ENCODE peak calls at places on chromosomes 11 and 22, in nine cellular contexts. N is body of pancreas, H is fibroblast of pulmonary artery, Z is RWPE1, C is left ventricle myocardium inferior, V is GM10248, D is HL-60, B is fibroblast of lung, U is GM12865. M is an unnamed sample.

GRCh38 chr22:29605236-29605850 is 1.9 kb downstream of the NF2 start:
- DNase-seq in B (no peak), V (no peak), D (no peak), H (no peak), N (no peak), Z (no peak), U (no peak), C (no peak), M (no peak)

GRCh38 chr11:77968337-77968736 is 26.1 kb downstream of the INTS4 start:
- DNase-seq in D (no peak), H (no peak), N (no peak), C (no peak), V (peak; percentile 24), U (no peak), B (no peak), Z (no peak), M (peak; percentile 18)

GRCh38 chr11:47317078-47317828 is 35.2 kb downstream of the MYBPC3 start:
- DNase-seq in V (no peak), Z (no peak), C (no peak), N (no peak), U (peak; percentile 43), H (no peak), B (no peak), D (no peak), M (no peak)

GRCh38 chr11:63917685-63918523 is 940 bp upstream of the RCOR2 start:
- DNase-seq in Z (no peak), B (peak; percentile 63), D (peak; percentile 38), C (peak; percentile 84), H (peak; percentile 17), U (peak; percentile 29), N (peak; percentile 65), V (no peak), M (peak; percentile 70)

GRCh38 chr11:79062814-79063762 is 377.7 kb downstream of the TENM4 start:
- DNase-seq in V (no peak), N (peak; percentile 59), D (no peak), H (peak; percentile 57), C (no peak), Z (no peak), B (no peak), U (peak; percentile 22), M (no peak)

GRCh38 chr11:11640996-11641395 is 19.2 kb upstream of the GALNT18 start:
- DNase-seq in Z (no peak), U (no peak), B (no peak), D (no peak), H (no peak), V (no peak), N (no peak), C (no peak), M (no peak)

GRCh38 chr11:19251577-19251976 is 10.8 kb upstream of the E2F8 start:
- DNase-seq in C (no peak), H (no peak), U (no peak), D (no peak), Z (no peak), V (no peak), B (no peak), N (no peak), M (no peak)

GRCh38 chr22:49129736-49130135 is 697.9 kb downstream of the BRD1 start:
- DNase-seq in D (no peak), U (no peak), V (no peak), C (no peak), H (no peak), B (no peak), Z (no peak), N (no peak), M (no peak)

GRCh38 chr11:34318111-34319037 is 39.4 kb downstream of the ABTB2 start:
- DNase-seq in Z (no peak), V (no peak), U (no peak), H (peak; percentile 26), N (no peak), C (no peak), D (no peak), B (no peak), M (no peak)

GRCh38 chr11:70415176-70415575 is 16.8 kb downstream of the CTTN start:
- DNase-seq in B (peak; percentile 50), Z (no peak), C (no peak), D (no peak), V (no peak), U (no peak), H (peak; percentile 20), N (no peak), M (no peak)
- TF ChIP-seq CTCF in B (peak; percentile 42), Z (no peak), C (peak; percentile 11), D (no peak), V (no peak), U (no peak), H (peak; percentile 24), N (no peak), M (no peak)

GRCh38 chr11:70381872-70382842 is 16.2 kb upstream of the CTTN start:
- DNase-seq in Z (no peak), B (peak; percentile 85), V (no peak), D (no peak), U (no peak), N (no peak), H (peak; percentile 60), C (no peak), M (no peak)
- TF ChIP-seq CTCF in Z (no peak), B (peak; percentile 32), V (no peak), D (no peak), U (no peak), N (no peak), H (peak; percentile 4), C (no peak), M (no peak)

GRCh38 chr11:61544466-61544865 is 35.9 kb downstream of the LRRC10B start:
- DNase-seq in V (no peak), Z (no peak), U (no peak), H (no peak), D (no peak), C (no peak), B (no peak), N (no peak), M (no peak)

GRCh38 chr11:61543606-61544306 is 35.2 kb downstream of the LRRC10B start:
- DNase-seq in H (peak; percentile 30), D (no peak), C (no peak), B (peak; percentile 82), N (no peak), Z (peak; percentile 29), U (no peak), V (no peak), M (peak; percentile 34)

GRCh38 chr11:61545921-61546320 is 35.0 kb downstream of the SYT7 start:
- DNase-seq in V (no peak), D (no peak), C (no peak), Z (no peak), U (no peak), H (no peak), N (no peak), B (no peak), M (no peak)

GRCh38 chr11:61546663-61547062 is 34.2 kb downstream of the SYT7 start:
- DNase-seq in N (no peak), V (no peak), D (no peak), C (no peak), H (no peak), U (no peak), Z (no peak), B (no peak), M (no peak)

DNA sequence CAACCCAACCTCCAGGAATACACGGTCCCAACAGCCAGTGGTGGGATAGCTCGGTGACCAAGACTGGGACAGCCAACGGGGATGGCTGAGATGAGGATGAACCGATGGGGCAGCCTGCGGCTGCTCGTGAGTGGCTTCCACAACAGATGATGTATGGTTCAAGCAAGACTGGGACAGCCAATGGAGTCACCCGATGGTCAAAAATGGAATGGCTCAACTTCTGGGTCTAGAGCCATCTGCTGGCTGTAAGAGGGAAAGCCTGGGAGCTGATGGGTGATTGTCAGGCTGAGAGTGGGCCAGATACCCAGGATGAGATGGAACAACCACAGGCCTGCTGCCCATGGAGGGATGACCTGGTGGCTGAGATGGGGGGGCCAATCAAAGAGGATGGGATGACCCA is 35.5 kb downstream of the SYT7 start:
- DNase-seq in H (peak; percentile 16), D (peak; percentile 7), Z (no peak), C (no peak), U (no peak), N (no peak), B (no peak), V (peak; percentile 54), M (peak; percentile 75)
- TF ChIP-seq CTCF in H (peak; percentile 51), D (peak; percentile 45), Z (no peak), C (peak; percentile 21), U (peak; percentile 33), N (no peak), B (peak; percentile 56), V (peak; percentile 15), M (peak; percentile 25)

DNA sequence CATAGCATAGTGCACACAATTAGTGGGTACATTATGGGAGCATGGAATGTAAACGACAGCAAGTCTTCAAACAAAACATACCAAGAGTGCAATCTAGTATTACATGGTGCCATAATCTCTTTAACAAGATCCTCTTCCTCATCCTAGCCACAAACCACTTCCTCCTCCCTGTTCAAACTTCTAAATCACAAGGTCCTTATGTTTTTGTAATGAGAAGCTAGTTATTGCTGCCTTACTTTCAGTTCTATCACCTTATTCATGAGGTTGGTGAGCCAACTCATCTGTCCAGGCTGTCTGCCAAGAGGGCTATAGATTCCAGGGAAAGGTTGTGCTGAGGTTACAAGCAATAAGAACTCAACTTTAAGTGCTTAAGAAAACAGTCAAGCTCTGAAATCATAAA is 195.4 kb upstream of the ARHGAP20 start:
- DNase-seq in B (peak; percentile 94), H (peak; percentile 87), N (no peak), C (no peak), D (peak; percentile 63), V (no peak), U (peak; percentile 23), Z (peak; percentile 63), M (no peak)
- TF ChIP-seq CTCF in B (no peak), H (no peak), N (no peak), C (no peak), D (no peak), V (no peak), U (no peak), Z (no peak), M (no peak)

DNA sequence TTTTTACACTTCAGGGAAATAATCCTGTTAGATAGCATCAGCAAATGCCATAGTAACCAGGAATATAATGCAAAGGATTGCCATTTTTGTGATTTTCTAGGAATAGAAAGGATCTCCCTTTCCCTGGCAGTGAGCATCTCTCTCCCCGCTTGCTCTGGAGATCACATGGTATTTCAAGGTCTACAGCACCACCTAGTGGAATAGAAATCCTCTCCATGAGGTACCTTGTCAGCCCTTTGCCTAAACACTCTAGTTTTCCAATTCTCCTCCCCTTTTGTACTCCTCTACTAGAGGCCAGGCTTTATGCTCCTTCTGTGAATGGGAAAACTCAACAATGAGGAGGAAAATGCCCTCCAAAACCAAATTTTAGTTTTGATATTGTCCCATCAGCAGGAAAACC is 78.4 kb downstream of the XRRA1 start:
- DNase-seq in N (no peak), Z (no peak), C (no peak), U (peak; percentile 51), D (peak; percentile 48), H (peak; percentile 71), V (no peak), B (peak; percentile 73), M (no peak)
- TF ChIP-seq CTCF in N (no peak), Z (no peak), C (peak; percentile 18), U (peak; percentile 27), D (no peak), H (peak; percentile 39), V (peak; percentile 29), B (peak; percentile 53), M (peak; percentile 1)

M was measured in GM20000.